ENCODE peak calls at places on chromosomes 6 and 20, in seven cellular contexts. R is breast epithelium; P is T-helper 17 cell; U is effector CD4-positive, alpha-beta T cell; V is NCI-H1092 treated with DMSO at 0.1 percent for 48 hours; K is NCI-H1694; B is occipital lobe. F is an unnamed sample.

GRCh38 chr6:8707369-8707768 is 272.0 kb upstream of the SLC35B3 start:
- DNase-seq in V (no peak), K (no peak), R (no peak), P (no peak), U (no peak), B (no peak), F (no peak)

GRCh38 chr20:22556565-22557056 is 27.8 kb downstream of the FOXA2 start:
- DNase-seq in R (no peak), B (no peak), U (no peak), K (no peak), P (no peak), V (no peak), F (no peak)

GRCh38 chr20:37526839-37527637 is 638 bp downstream of the BLCAP start:
- DNase-seq in K (no peak), P (no peak), U (no peak), B (no peak), V (no peak), R (no peak), F (no peak)

GRCh38 chr20:38345643-38346042 is 639 bp upstream of the LBP start:
- DNase-seq in P (no peak), B (no peak), V (no peak), R (no peak), U (no peak), K (no peak), F (no peak)

GRCh38 chr6:137223370-137224131 is 4.4 kb upstream of the IFNGR1 start:
- DNase-seq in V (no peak), B (no peak), P (no peak), K (no peak), U (no peak), R (no peak), F (no peak)

GRCh38 chr6:34806738-34807453 is 15.0 kb downstream of the BLTP3A start:
- DNase-seq in P (no peak), R (no peak), V (no peak), B (no peak), U (no peak), K (no peak), F (no peak)

GRCh38 chr6:29667158-29667557 is 10.3 kb downstream of the MOG start:
- DNase-seq in R (no peak), U (no peak), P (no peak), V (no peak), B (no peak), K (no peak), F (no peak)

GRCh38 chr6:134240664-134241431 is 77.1 kb downstream of the SGK1 start:
- DNase-seq in P (peak), U (peak), K (no peak), R (no peak), B (no peak), V (no peak), F (peak)

GRCh38 chr20:58479666-58480454 is 35.3 kb downstream of the APCDD1L start:
- DNase-seq in K (no peak), U (no peak), R (peak), B (no peak), V (no peak), P (no peak), F (no peak)

GRCh38 chr20:16761305-16761829 is 13.2 kb downstream of the OTOR start:
- DNase-seq in U (peak), K (peak), V (peak), B (peak), R (no peak), P (peak), F (no peak)

GRCh38 chr6:128601060-128601459 is 80.7 kb upstream of the PTPRK start:
- DNase-seq in K (no peak), P (no peak), V (no peak), U (no peak), R (no peak), B (no peak), F (no peak)

GRCh38 chr6:125558907-125559306 is 190.5 kb upstream of the HEY2 start:
- DNase-seq in K (no peak), B (no peak), R (no peak), V (no peak), U (no peak), P (no peak), F (no peak)

GRCh38 chr20:47051936-47052566 is 157.4 kb downstream of the EYA2 start:
- DNase-seq in K (no peak), U (no peak), V (peak), R (no peak), B (no peak), P (no peak), F (no peak)

GRCh38 chr6:18978330-18979128 is 591.4 kb downstream of the RNF144B start:
- DNase-seq in P (no peak), B (no peak), V (peak), K (no peak), U (no peak), R (no peak), F (no peak)

GRCh38 chr6:167788531-167788903 is 38.2 kb upstream of the AFDN start:
- DNase-seq in K (no peak), V (no peak), R (no peak), P (no peak), U (no peak), B (no peak), F (no peak)

GRCh38 chr6:107046316-107046715 is 18.3 kb downstream of the MTRES1 start:
- DNase-seq in R (no peak), U (no peak), V (peak), B (no peak), P (no peak), K (no peak), F (no peak)

GRCh38 chr6:40587240-40588069 is at the start of gene LRFN2:
- DNase-seq in U (peak), B (peak), P (peak), K (peak), V (peak), R (peak), F (peak)

GRCh38 chr6:169165031-169165430 is 88.6 kb downstream of the THBS2 start:
- DNase-seq in U (no peak), V (no peak), R (no peak), B (no peak), K (no peak), P (no peak), F (no peak)

GRCh38 chr6:51432481-51432880 is 613.8 kb downstream of the TFAP2B start:
- DNase-seq in V (no peak), B (no peak), P (no peak), U (no peak), K (no peak), R (no peak), F (no peak)

GRCh38 chr20:58697867-58698703 is 5.5 kb downstream of the NPEPL1 start:
- DNase-seq in R (no peak), V (no peak), K (no peak), P (no peak), U (no peak), B (no peak), F (no peak)

GRCh38 chr20:8118735-8119134 is 13.3 kb upstream of the PLCB1 start:
- DNase-seq in B (no peak), U (no peak), P (no peak), K (no peak), R (no peak), V (no peak), F (no peak)

GRCh38 chr6:142045380-142046270 is 87.1 kb upstream of the GJE1 start:
- DNase-seq in R (no peak), P (no peak), V (no peak), K (no peak), B (no peak), U (no peak), F (no peak)

GRCh38 chr20:15022921-15023320 is 685.5 kb upstream of the FLRT3 start:
- DNase-seq in B (no peak), U (no peak), P (no peak), V (no peak), R (no peak), K (no peak), F (no peak)

GRCh38 chr20:63585616-63586565 is 11.9 kb upstream of the HELZ2 start:
- DNase-seq in R (no peak), V (no peak), B (no peak), U (no peak), P (no peak), K (no peak), F (no peak)

GRCh38 chr6:159107451-159108260 is 61.5 kb upstream of the FNDC1 start:
- DNase-seq in P (peak), B (no peak), V (peak), K (no peak), R (no peak), U (peak), F (peak)

GRCh38 chr6:8027965-8028651 is 36.1 kb downstream of the BLOC1S5 start:
- DNase-seq in V (no peak), B (no peak), P (no peak), U (no peak), R (no peak), K (no peak), F (no peak)

GRCh38 chr6:36355819-36356218 is 19.1 kb upstream of the BNIP5 start:
- DNase-seq in R (no peak), P (no peak), K (no peak), V (no peak), B (no peak), U (no peak), F (no peak)

GRCh38 chr6:91299544-91300491 is 712.9 kb upstream of the MAP3K7 start:
- DNase-seq in K (no peak), B (no peak), P (no peak), U (no peak), R (no peak), V (no peak), F (no peak)

GRCh38 chr20:43570496-43570895 is 11.7 kb downstream of the SGK2 start:
- DNase-seq in U (no peak), K (no peak), P (no peak), B (no peak), V (no peak), R (no peak), F (no peak)

GRCh38 chr6:158566207-158566818 is 6.4 kb downstream of the TMEM181 start:
- DNase-seq in U (no peak), P (no peak), B (no peak), K (no peak), R (peak), V (no peak), F (no peak)

GRCh38 chr6:94300424-94301144 is 881.2 kb upstream of the EPHA7 start:
- DNase-seq in V (no peak), B (no peak), U (no peak), R (no peak), P (no peak), K (no peak), F (no peak)

GRCh38 chr6:3844097-3844463 is 5.1 kb upstream of the FAM50B start:
- DNase-seq in V (no peak), B (no peak), K (no peak), U (no peak), R (no peak), P (no peak), F (no peak)

GRCh38 chr6:34247481-34248197 is 1.2 kb downstream of the SMIM29 start:
- DNase-seq in U (no peak), K (no peak), B (no peak), P (no peak), R (no peak), V (no peak), F (no peak)

GRCh38 chr6:97668716-97669115 is 385.7 kb upstream of the MMS22L start:
- DNase-seq in K (no peak), B (peak), V (no peak), R (no peak), P (no peak), U (no peak), F (no peak)

GRCh38 chr20:58309607-58310290 is at the start of gene RAB22A:
- DNase-seq in R (peak), B (peak), U (peak), P (peak), V (peak), K (no peak), F (peak)